ENCODE peak calls at places on chromosomes 7 and 10, in six cellular contexts. O, P, T, N, J and V are unnamed samples.

GRCh38 chr10:92662852-92663251 is 26.9 kb upstream of the HHEX start:
- DNase-seq in O (no peak), P (no peak), T (peak), N (no peak), J (peak), V (no peak)

GRCh38 chr7:83835424-83835823 is 186.5 kb upstream of the SEMA3E start:
- DNase-seq in O (peak), P (no peak), T (no peak), N (no peak), J (peak), V (no peak)

GRCh38 chr10:15088428-15089261 is at the start of gene ACBD7:
- DNase-seq in O (peak), P (peak), T (peak), N (peak), J (peak), V (no peak)

GRCh38 chr7:90455163-90456030 is 14.0 kb upstream of the PTTG1IP2 start:
- DNase-seq in O (peak), P (no peak), T (peak), N (peak), J (peak), V (peak)

GRCh38 chr7:106088014-106088413 is 24.1 kb downstream of the SYPL1 start:
- DNase-seq in O (no peak), P (no peak), T (no peak), N (no peak), J (no peak), V (no peak)

GRCh38 chr10:30384791-30385201 is 35.7 kb upstream of the MTPAP start:
- DNase-seq in O (no peak), P (peak), T (peak), N (no peak), J (peak), V (no peak)

GRCh38 chr7:90242369-90243168 is 2.4 kb upstream of the CFAP69 start:
- DNase-seq in O (no peak), P (no peak), T (no peak), N (no peak), J (no peak), V (no peak)

GRCh38 chr7:29412912-29413311 is 150.7 kb upstream of the PRR15 start:
- DNase-seq in O (no peak), P (no peak), T (no peak), N (no peak), J (peak), V (no peak)

GRCh38 chr7:132614428-132615076 is 38.3 kb upstream of the PLXNA4 start:
- DNase-seq in O (no peak), P (no peak), T (no peak), N (peak), J (peak), V (no peak)

GRCh38 chr10:34670101-34670500 is 145.0 kb downstream of the PARD3 start:
- DNase-seq in O (no peak), P (no peak), T (no peak), N (no peak), J (no peak), V (no peak)

GRCh38 chr10:16384064-16384463 is 52.7 kb upstream of the PTER start:
- DNase-seq in O (no peak), P (no peak), T (no peak), N (no peak), J (no peak), V (no peak)

GRCh38 chr7:87137271-87137670 is 15.0 kb upstream of the DMTF1 start:
- DNase-seq in O (no peak), P (no peak), T (no peak), N (no peak), J (no peak), V (no peak)

GRCh38 chr10:62861507-62861906 is 45.3 kb upstream of the EGR2 start:
- DNase-seq in O (no peak), P (no peak), T (no peak), N (no peak), J (peak), V (no peak)

GRCh38 chr7:68833442-68833841 is 764.8 kb upstream of the AUTS2 start:
- DNase-seq in O (no peak), P (no peak), T (no peak), N (no peak), J (no peak), V (no peak)

GRCh38 chr10:103111031-103111917 is 81.8 kb downstream of the NT5C2 start:
- DNase-seq in O (peak), P (no peak), T (no peak), N (no peak), J (peak), V (no peak)

GRCh38 chr10:19570143-19570542 is 246.1 kb upstream of the PLXDC2 start:
- DNase-seq in O (no peak), P (no peak), T (no peak), N (no peak), J (no peak), V (no peak)

GRCh38 chr10:86229378-86229777 is 137.2 kb downstream of the GRID1 start:
- DNase-seq in O (no peak), P (no peak), T (no peak), N (no peak), J (peak), V (no peak)

GRCh38 chr10:78194539-78195402 is 161.1 kb downstream of the RPS24 start:
- DNase-seq in O (no peak), P (no peak), T (no peak), N (no peak), J (peak), V (no peak)

GRCh38 chr7:121504478-121504877 is 108.4 kb upstream of the FAM3C start:
- DNase-seq in O (peak), P (no peak), T (peak), N (no peak), J (peak), V (no peak)

GRCh38 chr7:29038463-29038862 is 80.3 kb upstream of the TRIL start:
- DNase-seq in O (no peak), P (no peak), T (no peak), N (no peak), J (peak), V (no peak)

GRCh38 chr10:78831457-78831856 is 237.3 kb upstream of the ZMIZ1 start:
- DNase-seq in O (no peak), P (no peak), T (no peak), N (no peak), J (no peak), V (no peak)

GRCh38 chr7:7920481-7920880 is 48.1 kb upstream of the GLCCI1 start:
- DNase-seq in O (no peak), P (no peak), T (no peak), N (peak), J (no peak), V (no peak)

GRCh38 chr10:28403090-28403489 is 100.2 kb upstream of the MPP7 start:
- DNase-seq in O (no peak), P (no peak), T (no peak), N (no peak), J (peak), V (no peak)

GRCh38 chr10:93826355-93826754 is 67.4 kb upstream of the SLC35G1 start:
- DNase-seq in O (peak), P (no peak), T (no peak), N (no peak), J (no peak), V (no peak)

GRCh38 chr7:104126411-104126841 is 81.4 kb downstream of the ORC5 start:
- DNase-seq in O (peak), P (peak), T (no peak), N (no peak), J (no peak), V (no peak)

GRCh38 chr10:125121003-125121402 is 39.4 kb downstream of the CTBP2 start:
- DNase-seq in O (no peak), P (no peak), T (no peak), N (no peak), J (no peak), V (no peak)

GRCh38 chr7:50358808-50359207 is 54.3 kb downstream of the IKZF1 start:
- DNase-seq in O (no peak), P (no peak), T (no peak), N (no peak), J (no peak), V (no peak)

GRCh38 chr7:50358306-50358705 is 53.8 kb downstream of the IKZF1 start:
- DNase-seq in O (no peak), P (no peak), T (no peak), N (no peak), J (no peak), V (no peak)

GRCh38 chr7:50359258-50359994 is 54.9 kb downstream of the IKZF1 start:
- DNase-seq in O (no peak), P (no peak), T (no peak), N (no peak), J (no peak), V (no peak)

GRCh38 chr7:50362142-50362541 is 57.6 kb downstream of the IKZF1 start:
- DNase-seq in O (no peak), P (no peak), T (no peak), N (no peak), J (no peak), V (no peak)

GRCh38 chr7:50359995-50360925 is 55.7 kb downstream of the IKZF1 start:
- DNase-seq in O (no peak), P (peak), T (no peak), N (no peak), J (peak), V (no peak)
- H3K4me3 ChIP-seq in O (no peak), P (no peak), T (no peak), N (no peak), J (no peak), V (no peak)

GRCh38 chr7:128404143-128404681 is 5.6 kb downstream of the IMPDH1 start:
- DNase-seq in O (no peak), P (no peak), T (no peak), N (peak), J (no peak), V (no peak)
- H3K4me3 ChIP-seq in O (peak), P (no peak), T (peak), N (no peak), J (peak), V (peak)

DNA sequence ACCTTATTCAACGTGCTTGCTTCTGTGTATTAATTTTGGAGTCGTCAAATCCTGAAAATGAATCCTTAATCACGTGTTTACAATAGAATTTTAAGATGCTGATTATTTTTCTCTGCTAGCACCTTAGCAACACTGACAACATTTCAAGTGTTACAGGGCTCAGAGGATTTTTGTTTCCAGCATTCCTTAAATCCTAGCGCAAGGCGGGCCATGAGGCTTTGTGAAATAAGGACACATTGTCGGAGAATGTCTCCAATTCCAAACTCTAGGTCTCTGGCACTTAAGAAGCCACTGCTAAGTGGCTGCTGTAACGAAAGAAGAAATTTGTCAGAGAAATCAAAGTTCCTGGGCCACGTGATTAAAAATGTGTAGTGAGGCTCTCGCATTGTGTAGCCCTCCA is 390.9 kb upstream of the CELF2 start:
- DNase-seq in O (no peak), P (no peak), T (no peak), N (no peak), J (no peak), V (no peak)
- H3K4me3 ChIP-seq in O (no peak), P (no peak), T (no peak), N (no peak), J (no peak), V (no peak)

GRCh38 chr7:1883031-1883761 is 213.1 kb downstream of the ELFN1 start:
- DNase-seq in O (peak), P (no peak), T (peak), N (no peak), J (peak), V (no peak)
- H3K4me3 ChIP-seq in O (no peak), P (no peak), T (no peak), N (no peak), J (no peak), V (no peak)

DNA sequence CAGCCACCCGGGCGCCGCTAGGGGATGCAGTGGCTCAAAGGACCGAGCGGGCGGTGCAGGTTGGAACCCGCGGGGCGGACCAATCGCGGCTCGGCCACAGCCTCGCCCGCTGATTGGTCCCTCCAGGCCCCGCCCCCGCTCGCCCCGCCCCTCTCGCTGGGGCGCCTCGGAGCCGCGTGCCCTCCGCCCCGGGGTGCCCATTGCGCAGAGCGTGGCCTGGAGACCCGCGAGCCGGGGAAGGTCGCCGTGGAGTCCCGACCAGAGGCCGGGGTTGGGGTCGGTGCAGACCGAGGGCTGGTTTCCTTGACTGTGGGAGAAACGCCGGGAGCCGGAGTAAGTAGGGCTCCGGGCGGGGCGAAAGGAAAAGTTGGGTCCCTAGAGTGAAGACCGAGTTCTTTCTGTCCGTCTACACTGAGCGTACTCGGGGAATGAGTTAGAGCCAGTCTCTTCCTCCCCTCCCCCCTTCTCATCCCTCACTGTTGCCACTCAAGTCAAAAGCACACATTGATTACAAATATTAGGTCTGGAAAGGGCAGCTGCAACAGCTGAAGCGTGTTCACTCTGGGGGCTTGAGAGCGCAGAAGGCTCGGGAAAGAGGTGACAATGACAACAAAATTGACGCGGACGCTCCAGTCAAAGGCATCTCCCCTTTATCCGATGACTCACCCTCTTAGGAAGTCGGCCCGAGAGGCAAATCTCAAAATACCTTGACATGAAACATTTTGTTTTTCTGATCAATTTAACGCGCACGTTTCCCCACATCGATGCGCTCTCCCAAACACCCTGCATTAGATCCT is 844 bp upstream of the GATA3 start:
- DNase-seq in O (peak), P (peak), T (peak), N (peak), J (peak), V (no peak)
- H3K4me3 ChIP-seq in O (peak), P (no peak), T (peak), N (peak), J (peak), V (peak)

DNA sequence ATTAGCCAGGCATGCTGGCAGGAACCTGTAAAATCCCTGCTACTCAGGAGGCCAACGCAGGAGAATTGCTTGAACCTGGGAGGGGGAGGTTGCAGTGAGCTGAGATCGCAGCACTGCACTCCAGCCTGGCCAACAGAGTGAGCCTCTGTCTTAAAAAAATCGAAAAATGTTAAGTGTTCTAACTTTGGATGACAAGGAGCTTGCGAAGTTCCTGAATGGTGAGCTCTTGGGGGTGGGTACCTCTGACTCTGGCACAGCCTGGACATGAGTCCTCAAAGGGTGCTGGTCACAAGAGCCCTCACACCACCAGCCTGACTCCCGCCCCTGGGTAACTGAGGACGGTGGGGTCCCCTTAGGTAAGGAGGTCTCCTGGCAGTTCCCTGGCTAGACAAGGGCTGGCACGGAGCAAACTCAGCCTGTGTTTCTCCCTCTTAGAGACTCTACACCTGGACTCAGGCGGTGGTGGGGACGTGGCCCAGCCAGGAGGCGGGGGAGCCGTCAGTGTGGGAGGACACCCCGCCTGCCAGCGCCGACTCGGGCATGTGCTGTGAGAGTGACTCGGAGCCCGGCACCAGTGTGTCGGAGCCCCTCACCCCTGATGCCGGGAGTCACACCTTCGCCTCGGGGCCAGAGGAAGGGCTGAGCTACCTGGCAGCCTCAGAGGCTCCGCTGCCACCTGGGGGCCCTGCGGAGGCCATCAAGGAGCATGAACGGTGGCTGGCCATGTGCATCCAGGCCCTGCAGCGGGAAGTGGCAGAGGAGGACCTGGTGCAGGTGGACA is 24.1 kb downstream of the AMZ1 start:
- DNase-seq in O (no peak), P (no peak), T (no peak), N (no peak), J (no peak), V (no peak)
- H3K4me3 ChIP-seq in O (no peak), P (no peak), T (no peak), N (no peak), J (no peak), V (no peak)

DNA sequence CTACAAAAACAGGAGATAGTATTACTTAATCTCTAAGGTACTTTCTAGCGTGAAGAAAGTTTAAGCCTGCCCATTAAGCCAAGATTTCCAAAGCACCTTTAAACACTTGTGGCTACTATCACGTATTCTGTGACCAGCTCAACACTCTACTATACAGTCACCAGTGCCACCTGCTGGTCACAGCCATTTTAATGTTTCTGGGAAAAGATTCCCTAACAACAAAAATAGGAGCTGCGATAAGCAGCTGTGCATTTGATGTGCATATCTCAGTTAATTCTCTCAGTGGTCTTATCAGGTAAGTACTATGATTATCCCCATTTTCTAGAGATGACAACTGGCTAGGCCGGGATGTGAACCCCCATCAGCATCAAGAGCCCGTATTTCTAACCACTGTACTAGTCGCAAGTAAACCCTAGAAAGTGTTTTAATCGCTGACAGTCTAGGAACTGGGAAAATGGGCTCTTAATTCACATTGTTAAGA is 860 bp downstream of the SEC31B start:
- DNase-seq in O (peak), P (peak), T (peak), N (peak), J (peak), V (no peak)
- H3K4me3 ChIP-seq in O (peak), P (peak), T (no peak), N (peak), J (peak), V (no peak)